ENCODE peak calls at places on chromosome 20, in seven cellular contexts. One of them, this sample, is unnamed.

GRCh38 chr20:2657241-2657640 is 4.8 kb downstream of the NOP56 start:
- DNase-seq in AG04449: no peak
- DNase-seq in foreskin keratinocyte: no peak
- DNase-seq in T-helper 2 cell treated with Interferon-gamma antibody and Interleukin-4, amounts not matched to agents 5 μg/mL and 100 μg/mL, for 36 hours: no peak
- DNase-seq in HT1080: no peak
- DNase-seq in activated T-cell treated with anti-CD3 and anti-CD28 coated beads for 1 hour: no peak
- DNase-seq in mesothelial cell of epicardium: no peak
- DNase-seq in this sample: no peak

GRCh38 chr20:9660236-9660868 is 146.0 kb downstream of the LAMP5 start:
- DNase-seq in mesothelial cell of epicardium: peak
- DNase-seq in activated T-cell treated with anti-CD3 and anti-CD28 coated beads for 1 hour: no peak
- DNase-seq in T-helper 2 cell treated with Interferon-gamma antibody and Interleukin-4, amounts not matched to agents 5 μg/mL and 100 μg/mL, for 36 hours: no peak
- DNase-seq in AG04449: no peak
- DNase-seq in foreskin keratinocyte: no peak
- DNase-seq in HT1080: peak
- DNase-seq in this sample: peak

GRCh38 chr20:44576297-44576696 is 6.1 kb upstream of the PKIG start:
- DNase-seq in AG04449: no peak
- DNase-seq in mesothelial cell of epicardium: no peak
- DNase-seq in activated T-cell treated with anti-CD3 and anti-CD28 coated beads for 1 hour: no peak
- DNase-seq in HT1080: peak
- DNase-seq in T-helper 2 cell treated with Interferon-gamma antibody and Interleukin-4, amounts not matched to agents 5 μg/mL and 100 μg/mL, for 36 hours: no peak
- DNase-seq in foreskin keratinocyte: no peak
- DNase-seq in this sample: peak

GRCh38 chr20:19552144-19552895 is 205.7 kb upstream of the RIN2 start:
- DNase-seq in activated T-cell treated with anti-CD3 and anti-CD28 coated beads for 1 hour: no peak
- DNase-seq in mesothelial cell of epicardium: peak
- DNase-seq in HT1080: no peak
- DNase-seq in foreskin keratinocyte: peak
- DNase-seq in T-helper 2 cell treated with Interferon-gamma antibody and Interleukin-4, amounts not matched to agents 5 μg/mL and 100 μg/mL, for 36 hours: no peak
- DNase-seq in AG04449: no peak
- DNase-seq in this sample: peak

GRCh38 chr20:59721386-59721785 is 117.0 kb downstream of the PHACTR3 start:
- DNase-seq in HT1080: no peak
- DNase-seq in activated T-cell treated with anti-CD3 and anti-CD28 coated beads for 1 hour: no peak
- DNase-seq in AG04449: no peak
- DNase-seq in T-helper 2 cell treated with Interferon-gamma antibody and Interleukin-4, amounts not matched to agents 5 μg/mL and 100 μg/mL, for 36 hours: no peak
- DNase-seq in mesothelial cell of epicardium: no peak
- DNase-seq in foreskin keratinocyte: no peak
- DNase-seq in this sample: no peak

GRCh38 chr20:4720121-4720976 is 1.4 kb upstream of the PRND start:
- DNase-seq in foreskin keratinocyte: no peak
- DNase-seq in AG04449: peak
- DNase-seq in mesothelial cell of epicardium: peak
- DNase-seq in HT1080: peak
- DNase-seq in T-helper 2 cell treated with Interferon-gamma antibody and Interleukin-4, amounts not matched to agents 5 μg/mL and 100 μg/mL, for 36 hours: peak
- DNase-seq in activated T-cell treated with anti-CD3 and anti-CD28 coated beads for 1 hour: peak
- DNase-seq in this sample: peak

GRCh38 chr20:56587307-56588108 is 41.6 kb upstream of the TFAP2C start:
- DNase-seq in AG04449: no peak
- DNase-seq in HT1080: no peak
- DNase-seq in mesothelial cell of epicardium: no peak
- DNase-seq in foreskin keratinocyte: peak
- DNase-seq in T-helper 2 cell treated with Interferon-gamma antibody and Interleukin-4, amounts not matched to agents 5 μg/mL and 100 μg/mL, for 36 hours: no peak
- DNase-seq in activated T-cell treated with anti-CD3 and anti-CD28 coated beads for 1 hour: no peak
- DNase-seq in this sample: no peak

GRCh38 chr20:14478126-14478525 is 140.7 kb upstream of the FLRT3 start:
- DNase-seq in AG04449: no peak
- DNase-seq in foreskin keratinocyte: no peak
- DNase-seq in activated T-cell treated with anti-CD3 and anti-CD28 coated beads for 1 hour: no peak
- DNase-seq in mesothelial cell of epicardium: no peak
- DNase-seq in T-helper 2 cell treated with Interferon-gamma antibody and Interleukin-4, amounts not matched to agents 5 μg/mL and 100 μg/mL, for 36 hours: no peak
- DNase-seq in HT1080: no peak
- DNase-seq in this sample: no peak

GRCh38 chr20:47568019-47568418 is 66.3 kb downstream of the NCOA3 start:
- DNase-seq in foreskin keratinocyte: no peak
- DNase-seq in AG04449: peak
- DNase-seq in mesothelial cell of epicardium: no peak
- DNase-seq in HT1080: peak
- DNase-seq in T-helper 2 cell treated with Interferon-gamma antibody and Interleukin-4, amounts not matched to agents 5 μg/mL and 100 μg/mL, for 36 hours: no peak
- DNase-seq in activated T-cell treated with anti-CD3 and anti-CD28 coated beads for 1 hour: no peak
- DNase-seq in this sample: no peak

GRCh38 chr20:11156922-11157321 is 483.1 kb upstream of the JAG1 start:
- DNase-seq in activated T-cell treated with anti-CD3 and anti-CD28 coated beads for 1 hour: no peak
- DNase-seq in T-helper 2 cell treated with Interferon-gamma antibody and Interleukin-4, amounts not matched to agents 5 μg/mL and 100 μg/mL, for 36 hours: no peak
- DNase-seq in AG04449: no peak
- DNase-seq in mesothelial cell of epicardium: no peak
- DNase-seq in HT1080: no peak
- DNase-seq in foreskin keratinocyte: no peak
- DNase-seq in this sample: peak

GRCh38 chr20:20691477-20691863 is 21.0 kb downstream of the RALGAPA2 start:
- DNase-seq in activated T-cell treated with anti-CD3 and anti-CD28 coated beads for 1 hour: no peak
- DNase-seq in mesothelial cell of epicardium: no peak
- DNase-seq in AG04449: no peak
- DNase-seq in HT1080: no peak
- DNase-seq in foreskin keratinocyte: no peak
- DNase-seq in T-helper 2 cell treated with Interferon-gamma antibody and Interleukin-4, amounts not matched to agents 5 μg/mL and 100 μg/mL, for 36 hours: no peak
- DNase-seq in this sample: no peak

GRCh38 chr20:50380697-50381040 is 129.5 kb upstream of the PTPN1 start:
- DNase-seq in AG04449: no peak
- DNase-seq in T-helper 2 cell treated with Interferon-gamma antibody and Interleukin-4, amounts not matched to agents 5 μg/mL and 100 μg/mL, for 36 hours: no peak
- DNase-seq in mesothelial cell of epicardium: no peak
- DNase-seq in activated T-cell treated with anti-CD3 and anti-CD28 coated beads for 1 hour: no peak
- DNase-seq in HT1080: peak
- DNase-seq in foreskin keratinocyte: no peak
- DNase-seq in this sample: peak

GRCh38 chr20:59992531-59992930 is 34.3 kb downstream of the CDH26 start:
- DNase-seq in HT1080: no peak
- DNase-seq in mesothelial cell of epicardium: no peak
- DNase-seq in foreskin keratinocyte: no peak
- DNase-seq in activated T-cell treated with anti-CD3 and anti-CD28 coated beads for 1 hour: no peak
- DNase-seq in T-helper 2 cell treated with Interferon-gamma antibody and Interleukin-4, amounts not matched to agents 5 μg/mL and 100 μg/mL, for 36 hours: no peak
- DNase-seq in AG04449: no peak
- DNase-seq in this sample: peak

GRCh38 chr20:58073945-58074920 is 154.2 kb downstream of the ANKRD60 start:
- DNase-seq in HT1080: peak
- DNase-seq in T-helper 2 cell treated with Interferon-gamma antibody and Interleukin-4, amounts not matched to agents 5 μg/mL and 100 μg/mL, for 36 hours: no peak
- DNase-seq in AG04449: no peak
- DNase-seq in foreskin keratinocyte: no peak
- DNase-seq in mesothelial cell of epicardium: no peak
- DNase-seq in activated T-cell treated with anti-CD3 and anti-CD28 coated beads for 1 hour: no peak
- DNase-seq in this sample: no peak

GRCh38 chr20:7673841-7674240 is 266.4 kb downstream of the HAO1 start:
- DNase-seq in T-helper 2 cell treated with Interferon-gamma antibody and Interleukin-4, amounts not matched to agents 5 μg/mL and 100 μg/mL, for 36 hours: no peak
- DNase-seq in HT1080: peak
- DNase-seq in AG04449: no peak
- DNase-seq in foreskin keratinocyte: no peak
- DNase-seq in activated T-cell treated with anti-CD3 and anti-CD28 coated beads for 1 hour: no peak
- DNase-seq in mesothelial cell of epicardium: no peak
- DNase-seq in this sample: peak

GRCh38 chr20:24773751-24774201 is 175.3 kb upstream of the CST7 start:
- DNase-seq in HT1080: peak
- DNase-seq in activated T-cell treated with anti-CD3 and anti-CD28 coated beads for 1 hour: no peak
- DNase-seq in foreskin keratinocyte: peak
- DNase-seq in T-helper 2 cell treated with Interferon-gamma antibody and Interleukin-4, amounts not matched to agents 5 μg/mL and 100 μg/mL, for 36 hours: no peak
- DNase-seq in mesothelial cell of epicardium: no peak
- DNase-seq in AG04449: peak
- DNase-seq in this sample: peak

GRCh38 chr20:39424923-39425678 is 463.0 kb downstream of the DHX35 start:
- DNase-seq in foreskin keratinocyte: no peak
- DNase-seq in activated T-cell treated with anti-CD3 and anti-CD28 coated beads for 1 hour: no peak
- DNase-seq in mesothelial cell of epicardium: no peak
- DNase-seq in T-helper 2 cell treated with Interferon-gamma antibody and Interleukin-4, amounts not matched to agents 5 μg/mL and 100 μg/mL, for 36 hours: no peak
- DNase-seq in AG04449: no peak
- DNase-seq in HT1080: no peak
- DNase-seq in this sample: no peak

GRCh38 chr20:42483694-42484303 is 705.9 kb downstream of the PTPRT start:
- DNase-seq in HT1080: peak
- DNase-seq in T-helper 2 cell treated with Interferon-gamma antibody and Interleukin-4, amounts not matched to agents 5 μg/mL and 100 μg/mL, for 36 hours: no peak
- DNase-seq in foreskin keratinocyte: no peak
- DNase-seq in mesothelial cell of epicardium: no peak
- DNase-seq in AG04449: no peak
- DNase-seq in activated T-cell treated with anti-CD3 and anti-CD28 coated beads for 1 hour: no peak
- DNase-seq in this sample: no peak

GRCh38 chr20:37311710-37312355 is 22.4 kb downstream of the MANBAL start:
- DNase-seq in mesothelial cell of epicardium: no peak
- DNase-seq in T-helper 2 cell treated with Interferon-gamma antibody and Interleukin-4, amounts not matched to agents 5 μg/mL and 100 μg/mL, for 36 hours: no peak
- DNase-seq in foreskin keratinocyte: no peak
- DNase-seq in HT1080: no peak
- DNase-seq in AG04449: no peak
- DNase-seq in activated T-cell treated with anti-CD3 and anti-CD28 coated beads for 1 hour: no peak
- DNase-seq in this sample: peak

GRCh38 chr20:50335105-50335504 is 144.5 kb downstream of the CEBPB start:
- DNase-seq in T-helper 2 cell treated with Interferon-gamma antibody and Interleukin-4, amounts not matched to agents 5 μg/mL and 100 μg/mL, for 36 hours: no peak
- DNase-seq in HT1080: peak
- DNase-seq in AG04449: no peak
- DNase-seq in mesothelial cell of epicardium: no peak
- DNase-seq in activated T-cell treated with anti-CD3 and anti-CD28 coated beads for 1 hour: no peak
- DNase-seq in foreskin keratinocyte: peak
- DNase-seq in this sample: peak

GRCh38 chr20:31653573-31653972 is 15.9 kb downstream of the COX4I2 start:
- DNase-seq in HT1080: no peak
- DNase-seq in AG04449: no peak
- DNase-seq in activated T-cell treated with anti-CD3 and anti-CD28 coated beads for 1 hour: no peak
- DNase-seq in T-helper 2 cell treated with Interferon-gamma antibody and Interleukin-4, amounts not matched to agents 5 μg/mL and 100 μg/mL, for 36 hours: no peak
- DNase-seq in foreskin keratinocyte: no peak
- DNase-seq in mesothelial cell of epicardium: no peak
- DNase-seq in this sample: no peak

GRCh38 chr20:43383026-43383795 is 74.5 kb upstream of the SRSF6 start:
- DNase-seq in foreskin keratinocyte: no peak
- DNase-seq in T-helper 2 cell treated with Interferon-gamma antibody and Interleukin-4, amounts not matched to agents 5 μg/mL and 100 μg/mL, for 36 hours: no peak
- DNase-seq in activated T-cell treated with anti-CD3 and anti-CD28 coated beads for 1 hour: no peak
- DNase-seq in AG04449: no peak
- DNase-seq in mesothelial cell of epicardium: no peak
- DNase-seq in HT1080: no peak
- DNase-seq in this sample: no peak